ENCODE peak calls at places on chromosomes 11 and 22, in ten cellular contexts. C, Z, F, T, H, N, O, I, A and V are unnamed samples.

GRCh38 chr11:95193541-95193940 is 37.5 kb downstream of the SESN3 start:
- DNase-seq in C (no peak), Z (no peak), F (no peak), T (no peak), H (no peak), N (no peak), O (no peak), I (no peak), A (no peak), V (no peak)

GRCh38 chr22:44622147-44622427 is 79.9 kb upstream of the PRR5 start:
- DNase-seq in C (peak; percentile 24), Z (peak; percentile 69), F (peak; percentile 27), T (peak; percentile 31), H (peak; percentile 24), N (no peak), O (no peak), I (no peak), A (no peak), V (peak; percentile 69)

GRCh38 chr22:44172370-44173108 is 8.2 kb upstream of the PARVG start:
- DNase-seq in C (no peak), Z (no peak), F (no peak), T (no peak), H (no peak), N (no peak), O (peak; percentile 29), I (no peak), A (peak; percentile 32), V (no peak)

GRCh38 chr11:62778441-62778840 is 7.2 kb downstream of the TAF6L start:
- DNase-seq in C (no peak), Z (no peak), F (no peak), T (no peak), H (no peak), N (no peak), O (no peak), I (no peak), A (no peak), V (no peak)

GRCh38 chr11:67006029-67006884 is 16.7 kb upstream of the SYT12 start:
- DNase-seq in C (no peak), Z (peak; percentile 86), F (peak; percentile 92), T (peak; percentile 54), H (no peak), N (no peak), O (no peak), I (peak; percentile 41), A (no peak), V (peak; percentile 86)

GRCh38 chr22:29782061-29782845 is 15.1 kb downstream of the UQCR10 start:
- DNase-seq in C (no peak), Z (no peak), F (no peak), T (no peak), H (peak; percentile 72), N (no peak), O (peak; percentile 65), I (peak; percentile 40), A (peak; percentile 74), V (peak; percentile 50)

GRCh38 chr11:73856001-73856663 is 20.5 kb downstream of the COA4 start:
- DNase-seq in C (no peak), Z (no peak), F (no peak), T (no peak), H (no peak), N (no peak), O (no peak), I (no peak), A (no peak), V (no peak)

GRCh38 chr11:108666373-108666772 is 1.5 kb downstream of the DDX10 start:
- DNase-seq in C (no peak), Z (peak; percentile 83), F (no peak), T (no peak), H (no peak), N (no peak), O (no peak), I (peak; percentile 28), A (no peak), V (peak; percentile 56)

GRCh38 chr11:128195057-128195751 is 392.2 kb downstream of the ETS1 start:
- DNase-seq in C (peak; percentile 37), Z (no peak), F (no peak), T (peak; percentile 88), H (no peak), N (no peak), O (no peak), I (no peak), A (no peak), V (no peak)

GRCh38 chr11:76680517-76681425 is 10.2 kb upstream of the LRRC32 start:
- DNase-seq in C (peak; percentile 26), Z (peak; percentile 84), F (peak; percentile 73), T (peak; percentile 70), H (peak; percentile 82), N (peak; percentile 66), O (peak; percentile 83), I (peak; percentile 65), A (peak; percentile 87), V (peak; percentile 95)

GRCh38 chr11:126153999-126154398 is 57.5 kb downstream of the RPUSD4 start:
- DNase-seq in C (no peak), Z (no peak), F (no peak), T (no peak), H (peak; percentile 75), N (peak; percentile 45), O (no peak), I (peak; percentile 75), A (no peak), V (no peak)

GRCh38 chr11:45042560-45042959 is 91.9 kb upstream of the TP53I11 start:
- DNase-seq in C (no peak), Z (no peak), F (peak; percentile 33), T (no peak), H (no peak), N (no peak), O (no peak), I (peak; percentile 22), A (no peak), V (no peak)

GRCh38 chr11:3129591-3130268 is 35.4 kb downstream of the OSBPL5 start:
- DNase-seq in C (no peak), Z (no peak), F (no peak), T (no peak), H (no peak), N (no peak), O (no peak), I (no peak), A (no peak), V (peak; percentile 43)

GRCh38 chr22:17087176-17088131 is 2.7 kb downstream of the IL17RA start:
- DNase-seq in C (peak; percentile 44), Z (no peak), F (no peak), T (peak; percentile 73), H (peak; percentile 31), N (peak; percentile 77), O (no peak), I (peak; percentile 54), A (no peak), V (peak; percentile 35)

GRCh38 chr11:7977251-7977917 is 9.8 kb upstream of the EIF3F start:
- DNase-seq in C (no peak), Z (peak; percentile 55), F (peak; percentile 24), T (no peak), H (peak; percentile 69), N (peak; percentile 83), O (no peak), I (peak; percentile 95), A (no peak), V (no peak)

GRCh38 chr22:44325718-44326548 is 13.2 kb upstream of the SHISAL1 start:
- DNase-seq in C (no peak), Z (no peak), F (no peak), T (no peak), H (peak; percentile 73), N (peak; percentile 56), O (no peak), I (peak; percentile 49), A (no peak), V (no peak)

GRCh38 chr11:2142762-2143202 is 3.6 kb upstream of the IGF2 start:
- DNase-seq in C (no peak), Z (no peak), F (no peak), T (no peak), H (no peak), N (no peak), O (no peak), I (peak; percentile 69), A (no peak), V (no peak)

GRCh38 chr11:20672575-20672974 is 3.2 kb downstream of the NELL1 start:
- DNase-seq in C (no peak), Z (peak; percentile 63), F (peak; percentile 20), T (no peak), H (no peak), N (no peak), O (no peak), I (no peak), A (no peak), V (no peak)

GRCh38 chr11:33732176-33732575 is 4.0 kb downstream of the CD59 start:
- DNase-seq in C (no peak), Z (no peak), F (no peak), T (no peak), H (no peak), N (no peak), O (no peak), I (no peak), A (no peak), V (no peak)

GRCh38 chr11:16986434-16987204 is 27.6 kb downstream of the PLEKHA7 start:
- DNase-seq in C (no peak), Z (peak; percentile 79), F (no peak), T (peak; percentile 43), H (peak; percentile 63), N (peak; percentile 19), O (peak; percentile 95), I (no peak), A (no peak), V (peak; percentile 63)

GRCh38 chr11:19919050-19919561 is 206.5 kb downstream of the NAV2 start:
- DNase-seq in C (no peak), Z (no peak), F (peak; percentile 82), T (no peak), H (peak; percentile 96), N (peak; percentile 99), O (no peak), I (peak; percentile 97), A (peak; percentile 29), V (no peak)

GRCh38 chr11:88383446-88383845 is 45.9 kb upstream of the CTSC start:
- DNase-seq in C (no peak), Z (no peak), F (peak; percentile 5), T (no peak), H (no peak), N (no peak), O (no peak), I (no peak), A (no peak), V (no peak)

GRCh38 chr11:115409691-115410220 is 94.5 kb downstream of the CADM1 start:
- DNase-seq in C (no peak), Z (no peak), F (peak; percentile 2), T (no peak), H (no peak), N (peak; percentile 33), O (peak; percentile 24), I (no peak), A (no peak), V (no peak)

GRCh38 chr11:110130642-110131238 is 37.5 kb downstream of the ZC3H12C start:
- DNase-seq in C (no peak), Z (peak; percentile 82), F (no peak), T (no peak), H (peak; percentile 85), N (peak; percentile 69), O (peak; percentile 27), I (no peak), A (no peak), V (peak; percentile 67)

GRCh38 chr11:72584293-72584921 is 89.8 kb downstream of the PDE2A start:
- DNase-seq in C (peak; percentile 22), Z (peak; percentile 56), F (no peak), T (no peak), H (peak; percentile 19), N (no peak), O (peak; percentile 41), I (peak; percentile 25), A (peak; percentile 29), V (peak; percentile 83)

GRCh38 chr11:64085915-64086262 is 50.2 kb downstream of the FLRT1 start:
- DNase-seq in C (no peak), Z (no peak), F (no peak), T (peak; percentile 63), H (no peak), N (no peak), O (no peak), I (no peak), A (no peak), V (no peak)